ENCODE peak calls at places on chromosomes 13 and 19, in ten cellular contexts. L, Q, C, V, R, T, X, G, D and S are unnamed samples.

GRCh38 chr13:50069255-50069654 is 54.0 kb downstream of the KCNRG start:
- DNase-seq in L (no peak), Q (no peak), C (no peak), V (no peak), R (no peak), T (no peak), X (no peak), G (no peak), D (no peak), S (no peak)

GRCh38 chr13:110134801-110135200 is 172.2 kb downstream of the COL4A1 start:
- DNase-seq in L (peak), Q (no peak), C (no peak), V (no peak), R (no peak), T (no peak), X (no peak), G (no peak), D (no peak), S (no peak)

GRCh38 chr13:52599853-52600603 is 42.2 kb upstream of the HNRNPA1L2 start:
- DNase-seq in L (no peak), Q (no peak), C (peak), V (no peak), R (peak), T (no peak), X (no peak), G (peak), D (no peak), S (no peak)

GRCh38 chr19:8681345-8682021 is 17.1 kb downstream of the ACTL9 start:
- DNase-seq in L (no peak), Q (no peak), C (no peak), V (no peak), R (no peak), T (no peak), X (no peak), G (no peak), D (no peak), S (no peak)

GRCh38 chr19:342801-343421 is 1.7 kb downstream of the MIER2 start:
- DNase-seq in L (peak), Q (no peak), C (no peak), V (peak), R (no peak), T (no peak), X (peak), G (no peak), D (peak), S (no peak)

GRCh38 chr13:27869436-27870090 is 50.2 kb upstream of the PDX1 start:
- DNase-seq in L (no peak), Q (no peak), C (no peak), V (no peak), R (no peak), T (no peak), X (no peak), G (no peak), D (no peak), S (no peak)

GRCh38 chr19:7006305-7006704 is 14.9 kb downstream of the MBD3L2B start:
- DNase-seq in L (no peak), Q (no peak), C (no peak), V (no peak), R (no peak), T (no peak), X (no peak), G (peak), D (no peak), S (no peak)

GRCh38 chr13:104937881-104938280 is 1597.6 kb downstream of the EFNB2 start:
- DNase-seq in L (no peak), Q (no peak), C (no peak), V (no peak), R (no peak), T (no peak), X (no peak), G (no peak), D (no peak), S (no peak)

GRCh38 chr19:35318679-35319448 is 10.1 kb upstream of the CD22 start:
- DNase-seq in L (peak), Q (peak), C (no peak), V (peak), R (no peak), T (peak), X (peak), G (no peak), D (peak), S (no peak)

GRCh38 chr19:38049105-38049649 is 142.2 kb downstream of the SIPA1L3 start:
- DNase-seq in L (no peak), Q (no peak), C (no peak), V (no peak), R (no peak), T (no peak), X (no peak), G (peak), D (no peak), S (peak)

GRCh38 chr19:2042485-2043268 is 8.4 kb downstream of the MKNK2 start:
- DNase-seq in L (no peak), Q (no peak), C (no peak), V (no peak), R (no peak), T (no peak), X (no peak), G (no peak), D (peak), S (no peak)

GRCh38 chr19:40605201-40605971 is 4.2 kb downstream of the LTBP4 start:
- DNase-seq in L (no peak), Q (no peak), C (no peak), V (no peak), R (no peak), T (no peak), X (peak), G (peak), D (peak), S (peak)

GRCh38 chr19:44308011-44308410 is 3.2 kb upstream of the ZNF235 start:
- DNase-seq in L (no peak), Q (no peak), C (no peak), V (no peak), R (no peak), T (no peak), X (no peak), G (no peak), D (no peak), S (no peak)

GRCh38 chr19:38733493-38734175 is 10.6 kb downstream of the CAPN12 start:
- DNase-seq in L (no peak), Q (no peak), C (no peak), V (no peak), R (no peak), T (no peak), X (no peak), G (peak), D (peak), S (no peak)

GRCh38 chr13:75661443-75661842 is 25.3 kb downstream of the LMO7 start:
- DNase-seq in L (no peak), Q (no peak), C (no peak), V (no peak), R (no peak), T (no peak), X (no peak), G (no peak), D (no peak), S (no peak)

GRCh38 chr19:13953021-13953531 is 767 bp downstream of the DCAF15 start:
- DNase-seq in L (no peak), Q (no peak), C (no peak), V (peak), R (no peak), T (no peak), X (peak), G (peak), D (no peak), S (no peak)

GRCh38 chr13:113064000-113064533 is 41.5 kb upstream of the F7 start:
- DNase-seq in L (no peak), Q (no peak), C (no peak), V (no peak), R (no peak), T (no peak), X (no peak), G (no peak), D (no peak), S (no peak)

GRCh38 chr19:3968556-3969434 is 2.1 kb downstream of the DAPK3 start:
- DNase-seq in L (peak), Q (no peak), C (peak), V (peak), R (peak), T (peak), X (peak), G (no peak), D (peak), S (no peak)

GRCh38 chr13:35979378-35979911 is 151.7 kb downstream of the DCLK1 start:
- DNase-seq in L (peak), Q (peak), C (no peak), V (peak), R (no peak), T (peak), X (no peak), G (no peak), D (no peak), S (no peak)

GRCh38 chr19:47423203-47423882 is 4.0 kb upstream of the MEIS3 start:
- DNase-seq in L (no peak), Q (no peak), C (no peak), V (no peak), R (no peak), T (no peak), X (no peak), G (no peak), D (no peak), S (no peak)

GRCh38 chr13:112182831-112183543 is 116.0 kb downstream of the SOX1 start:
- DNase-seq in L (no peak), Q (peak), C (no peak), V (no peak), R (no peak), T (no peak), X (no peak), G (no peak), D (peak), S (no peak)

GRCh38 chr19:374183-374885 is 29.7 kb upstream of the MIER2 start:
- DNase-seq in L (no peak), Q (peak), C (no peak), V (no peak), R (peak), T (no peak), X (no peak), G (no peak), D (no peak), S (no peak)

GRCh38 chr13:111288276-111288675 is 32.2 kb upstream of the TEX29 start:
- DNase-seq in L (no peak), Q (no peak), C (no peak), V (no peak), R (no peak), T (no peak), X (no peak), G (no peak), D (no peak), S (no peak)

GRCh38 chr13:84191199-84191598 is 308.9 kb upstream of the SLITRK1 start:
- DNase-seq in L (no peak), Q (no peak), C (no peak), V (no peak), R (no peak), T (no peak), X (no peak), G (no peak), D (no peak), S (no peak)

GRCh38 chr19:56099638-56100539 is 21.2 kb downstream of the ZNF787 start:
- DNase-seq in L (no peak), Q (no peak), C (no peak), V (no peak), R (no peak), T (no peak), X (no peak), G (no peak), D (no peak), S (no peak)

DNA sequence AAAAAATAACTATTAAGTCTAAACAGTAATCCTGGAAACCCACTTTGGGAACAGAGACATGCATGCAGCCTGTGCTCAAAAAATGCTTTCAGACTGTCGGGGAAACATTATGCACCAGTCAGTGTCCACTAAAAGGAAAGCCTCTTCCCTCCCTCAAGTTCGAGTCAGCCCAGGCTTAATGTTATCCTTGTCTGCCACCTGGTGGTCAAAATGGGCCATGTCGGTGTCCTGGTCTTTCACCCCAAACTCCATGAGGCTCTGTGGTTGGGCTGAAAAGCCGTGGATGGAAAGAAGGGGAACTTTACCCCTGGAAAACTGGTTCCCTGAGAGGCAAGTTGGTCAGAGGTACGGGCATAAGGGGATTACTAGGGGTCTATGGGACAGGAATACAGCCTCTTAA is 88.4 kb upstream of the ZNF492 start:
- DNase-seq in L (peak), Q (peak), C (no peak), V (no peak), R (no peak), T (no peak), X (no peak), G (peak), D (no peak), S (no peak)
- TF ChIP-seq CTCF in L (peak), Q (peak), C (peak), V (no peak), R (no peak), T (peak), X (no peak), G (peak), D (peak), S (no peak)

GRCh38 chr13:92530364-92530763 is 696.2 kb upstream of the GPC6 start:
- DNase-seq in L (no peak), Q (no peak), C (no peak), V (no peak), R (no peak), T (no peak), X (no peak), G (no peak), D (no peak), S (no peak)
- TF ChIP-seq CTCF in L (no peak), Q (no peak), C (no peak), V (no peak), R (no peak), T (no peak), X (no peak), G (no peak), D (no peak), S (no peak)

GRCh38 chr19:46077815-46078167 is 37.0 kb upstream of the IGFL4 start:
- DNase-seq in L (no peak), Q (no peak), C (no peak), V (no peak), R (no peak), T (no peak), X (no peak), G (no peak), D (no peak), S (no peak)
- TF ChIP-seq CTCF in L (no peak), Q (no peak), C (no peak), V (no peak), R (no peak), T (no peak), X (peak), G (peak), D (no peak), S (no peak)

DNA sequence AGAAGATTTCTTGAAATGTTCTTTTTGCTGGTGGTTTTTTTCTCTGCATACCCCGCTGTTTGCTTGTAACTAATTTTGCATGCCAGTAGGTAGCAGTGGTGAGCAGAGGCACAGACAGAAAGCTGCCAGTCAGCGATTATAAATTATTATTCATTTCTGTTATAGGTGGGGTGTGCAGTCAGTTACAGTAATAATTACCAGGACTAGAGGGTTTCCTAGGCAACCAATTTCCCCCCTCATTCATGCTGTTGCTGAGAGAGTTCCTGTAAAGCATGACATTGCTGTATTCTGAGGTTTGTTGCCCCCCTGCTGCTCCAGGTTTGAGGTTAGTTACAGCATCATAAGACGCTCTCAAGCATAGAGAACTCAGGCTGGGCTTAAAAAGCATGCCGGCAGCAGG is 104.5 kb downstream of the URI1 start:
- DNase-seq in L (no peak), Q (no peak), C (no peak), V (no peak), R (no peak), T (no peak), X (no peak), G (peak), D (no peak), S (no peak)
- TF ChIP-seq CTCF in L (peak), Q (peak), C (peak), V (peak), R (peak), T (peak), X (peak), G (peak), D (peak), S (no peak)

DNA sequence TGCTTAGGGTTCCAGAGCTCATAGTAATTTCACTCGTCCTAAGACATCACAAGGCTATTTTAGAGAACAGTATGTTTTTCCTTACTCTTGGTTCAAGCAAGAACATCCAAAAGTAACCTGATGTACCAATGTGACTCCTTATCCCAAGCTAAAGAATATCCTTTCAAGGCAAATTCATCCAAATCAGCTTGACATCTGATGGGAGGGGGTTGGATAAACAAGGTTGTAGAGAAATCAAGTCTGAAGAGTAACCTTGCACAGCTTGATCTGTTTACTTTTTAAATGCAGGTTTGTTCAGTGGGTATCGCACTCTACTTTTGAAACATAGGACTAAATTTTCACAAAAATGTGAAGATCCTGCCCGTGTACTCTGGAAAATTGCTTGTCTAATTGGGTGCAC is 201.2 kb downstream of the GGACT start:
- DNase-seq in L (no peak), Q (no peak), C (no peak), V (no peak), R (no peak), T (no peak), X (no peak), G (no peak), D (no peak), S (no peak)
- TF ChIP-seq CTCF in L (no peak), Q (no peak), C (no peak), V (no peak), R (no peak), T (no peak), X (no peak), G (no peak), D (no peak), S (no peak)

GRCh38 chr19:12779162-12779993 is 4.0 kb upstream of the HOOK2 start:
- DNase-seq in L (peak), Q (no peak), C (peak), V (peak), R (peak), T (no peak), X (peak), G (peak), D (no peak), S (no peak)
- TF ChIP-seq CTCF in L (no peak), Q (no peak), C (no peak), V (no peak), R (peak), T (no peak), X (no peak), G (peak), D (no peak), S (no peak)

GRCh38 chr13:73861136-73861535 is 273.1 kb downstream of the KLF12 start:
- DNase-seq in L (no peak), Q (no peak), C (no peak), V (no peak), R (no peak), T (no peak), X (no peak), G (no peak), D (no peak), S (no peak)
- TF ChIP-seq CTCF in L (no peak), Q (no peak), C (no peak), V (no peak), R (no peak), T (no peak), X (no peak), G (no peak), D (no peak), S (no peak)

DNA sequence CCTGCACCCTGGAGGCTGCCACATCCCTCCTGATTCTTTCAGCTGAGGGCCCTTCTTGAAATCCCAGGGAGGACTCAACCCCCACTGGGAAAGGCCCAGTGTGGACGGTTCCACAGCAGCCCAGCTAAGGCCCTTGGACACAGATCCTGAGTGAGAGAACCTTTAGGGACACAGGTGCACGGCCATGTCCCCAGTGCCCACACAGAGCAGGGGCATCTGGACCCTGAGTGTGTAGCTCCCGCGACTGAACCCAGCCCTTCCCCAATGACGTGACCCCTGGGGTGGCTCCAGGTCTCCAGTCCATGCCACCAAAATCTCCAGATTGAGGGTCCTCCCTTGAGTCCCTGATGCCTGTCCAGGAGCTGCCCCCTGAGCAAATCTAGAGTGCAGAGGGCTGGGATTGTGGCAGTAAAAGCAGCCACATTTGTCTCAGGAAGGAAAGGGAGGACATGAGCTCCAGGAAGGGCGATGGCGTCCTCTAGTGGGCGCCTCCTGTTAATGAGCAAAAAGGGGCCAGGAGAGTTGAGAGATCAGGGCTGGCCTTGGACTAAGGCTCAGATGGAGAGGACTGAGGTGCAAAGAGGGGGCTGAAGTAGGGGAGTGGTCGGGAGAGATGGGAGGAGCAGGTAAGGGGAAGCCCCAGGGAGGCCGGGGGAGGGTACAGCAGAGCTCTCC is 6.9 kb upstream of the CEACAM5 start:
- DNase-seq in L (no peak), Q (no peak), C (no peak), V (no peak), R (peak), T (no peak), X (peak), G (peak), D (no peak), S (no peak)
- TF ChIP-seq CTCF in L (no peak), Q (no peak), C (no peak), V (no peak), R (no peak), T (peak), X (peak), G (peak), D (no peak), S (no peak)